ENCODE peak calls at places on chromosomes 2 and 18, in eight cellular contexts. T is prostate gland, S is fibroblast of mammary gland, P is NB4, E is vagina, R is HFF-Myc, G is psoas muscle, H is astrocyte of the spinal cord. K is an unnamed sample.

GRCh38 chr18:77065221-77065981 is 67.2 kb downstream of the MBP start:
- DNase-seq in T (no peak), S (peak), P (peak), E (peak), R (peak), G (peak), H (peak), K (peak)

GRCh38 chr2:28544405-28544914 is 48.6 kb downstream of the PLB1 start:
- DNase-seq in T (no peak), S (no peak), P (no peak), E (no peak), R (no peak), G (no peak), H (no peak), K (no peak)

GRCh38 chr2:27730980-27731691 is 40.4 kb upstream of the MRPL33 start:
- DNase-seq in T (no peak), S (no peak), P (no peak), E (no peak), R (no peak), G (no peak), H (no peak), K (no peak)

GRCh38 chr2:180747728-180748127 is 232.7 kb upstream of the UBE2E3 start:
- DNase-seq in T (no peak), S (no peak), P (no peak), E (no peak), R (no peak), G (no peak), H (peak), K (no peak)

GRCh38 chr2:135689679-135690078 is 52.0 kb upstream of the UBXN4 start:
- DNase-seq in T (no peak), S (no peak), P (no peak), E (no peak), R (no peak), G (no peak), H (no peak), K (no peak)

GRCh38 chr2:234134496-234134895 is 84.0 kb downstream of the SPP2 start:
- DNase-seq in T (no peak), S (peak), P (no peak), E (no peak), R (no peak), G (no peak), H (no peak), K (no peak)

GRCh38 chr2:172859821-172860707 is 124.4 kb downstream of the RAPGEF4 start:
- DNase-seq in T (no peak), S (no peak), P (no peak), E (no peak), R (no peak), G (no peak), H (no peak), K (no peak)

GRCh38 chr18:37266290-37266689 is 299.3 kb downstream of the CELF4 start:
- DNase-seq in T (no peak), S (no peak), P (no peak), E (no peak), R (no peak), G (no peak), H (no peak), K (no peak)

GRCh38 chr2:13919981-13920382 is 712.5 kb upstream of the LRATD1 start:
- DNase-seq in T (no peak), S (peak), P (no peak), E (no peak), R (no peak), G (no peak), H (peak), K (no peak)

GRCh38 chr2:217030081-217030480 is 170.2 kb upstream of the TNP1 start:
- DNase-seq in T (no peak), S (no peak), P (no peak), E (peak), R (no peak), G (no peak), H (no peak), K (no peak)

GRCh38 chr18:35231052-35231451 is 9.8 kb upstream of the ZNF397 start:
- DNase-seq in T (peak), S (peak), P (peak), E (no peak), R (peak), G (peak), H (peak), K (peak)

GRCh38 chr18:73948497-73948896 is 199.1 kb downstream of the FBXO15 start:
- DNase-seq in T (no peak), S (peak), P (no peak), E (no peak), R (peak), G (no peak), H (peak), K (peak)

GRCh38 chr2:197306691-197307030 is 3.9 kb downstream of the ANKRD44 start:
- DNase-seq in T (peak), S (no peak), P (peak), E (no peak), R (no peak), G (peak), H (peak), K (no peak)

GRCh38 chr18:22282311-22283235 is 113.2 kb downstream of the GATA6 start:
- DNase-seq in T (no peak), S (peak), P (peak), E (no peak), R (peak), G (no peak), H (peak), K (peak)

GRCh38 chr18:35131387-35132283 is 90.4 kb downstream of the MAPRE2 start:
- DNase-seq in T (no peak), S (peak), P (no peak), E (no peak), R (no peak), G (no peak), H (peak), K (no peak)

GRCh38 chr2:38654495-38655381 is 11.2 kb upstream of the GALM start:
- DNase-seq in T (no peak), S (no peak), P (peak), E (peak), R (no peak), G (no peak), H (no peak), K (no peak)

GRCh38 chr18:36485772-36486171 is 188.3 kb downstream of the FHOD3 start:
- DNase-seq in T (no peak), S (no peak), P (no peak), E (no peak), R (no peak), G (no peak), H (no peak), K (no peak)

GRCh38 chr2:85698184-85698879 is 4.2 kb downstream of the GNLY start:
- DNase-seq in T (no peak), S (no peak), P (peak), E (peak), R (no peak), G (no peak), H (no peak), K (no peak)

GRCh38 chr2:227464356-227464755 is 7.6 kb upstream of the AGFG1 start:
- DNase-seq in T (no peak), S (no peak), P (no peak), E (no peak), R (no peak), G (no peak), H (no peak), K (no peak)

GRCh38 chr2:234881413-234882241 is 70.2 kb upstream of the SH3BP4 start:
- DNase-seq in T (peak), S (peak), P (peak), E (no peak), R (peak), G (peak), H (peak), K (peak)

GRCh38 chr2:227411990-227412350 is 24.2 kb upstream of the SCYGR1 start:
- DNase-seq in T (no peak), S (no peak), P (no peak), E (no peak), R (no peak), G (no peak), H (peak), K (no peak)

GRCh38 chr2:12437144-12437543 is 279.6 kb upstream of the TRIB2 start:
- DNase-seq in T (no peak), S (no peak), P (no peak), E (no peak), R (no peak), G (no peak), H (no peak), K (no peak)
- TF ChIP-seq CTCF in T (no peak), S (no peak), P (no peak), E (no peak), R (no peak), G (no peak), H (no peak), K (no peak)

GRCh38 chr2:190859347-190860297 is 21.0 kb upstream of the GLS start:
- DNase-seq in T (no peak), S (no peak), P (no peak), E (no peak), R (no peak), G (no peak), H (no peak), K (no peak)
- H3K4me3 ChIP-seq in T (no peak), S (no peak), P (no peak), E (no peak), R (peak), G (no peak), H (no peak), K (no peak)

GRCh38 chr18:10518595-10519273 is 7.1 kb upstream of the NAPG start:
- DNase-seq in T (peak), S (peak), P (peak), E (no peak), R (no peak), G (peak), H (peak), K (no peak)
- TF ChIP-seq CTCF in T (no peak), S (peak), P (no peak), E (no peak), R (peak), G (peak), H (peak), K (peak)

GRCh38 chr18:44510376-44510775 is 170.3 kb upstream of the SETBP1 start:
- DNase-seq in T (no peak), S (peak), P (no peak), E (no peak), R (no peak), G (no peak), H (no peak), K (no peak)

GRCh38 chr18:44508474-44508873 is 172.2 kb upstream of the SETBP1 start:
- DNase-seq in T (no peak), S (no peak), P (no peak), E (no peak), R (no peak), G (no peak), H (no peak), K (no peak)

GRCh38 chr18:44507729-44508325 is 172.9 kb upstream of the SETBP1 start:
- DNase-seq in T (no peak), S (no peak), P (peak), E (no peak), R (no peak), G (peak), H (no peak), K (no peak)

GRCh38 chr18:44513233-44513632 is 167.5 kb upstream of the SETBP1 start:
- DNase-seq in T (no peak), S (no peak), P (no peak), E (no peak), R (no peak), G (no peak), H (no peak), K (no peak)

GRCh38 chr18:44509048-44509447 is 171.6 kb upstream of the SETBP1 start:
- DNase-seq in T (no peak), S (no peak), P (no peak), E (no peak), R (no peak), G (no peak), H (no peak), K (no peak)
- H3K4me3 ChIP-seq in T (no peak), S (no peak), P (no peak), E (no peak), R (no peak), G (no peak), H (no peak), K (no peak)

DNA sequence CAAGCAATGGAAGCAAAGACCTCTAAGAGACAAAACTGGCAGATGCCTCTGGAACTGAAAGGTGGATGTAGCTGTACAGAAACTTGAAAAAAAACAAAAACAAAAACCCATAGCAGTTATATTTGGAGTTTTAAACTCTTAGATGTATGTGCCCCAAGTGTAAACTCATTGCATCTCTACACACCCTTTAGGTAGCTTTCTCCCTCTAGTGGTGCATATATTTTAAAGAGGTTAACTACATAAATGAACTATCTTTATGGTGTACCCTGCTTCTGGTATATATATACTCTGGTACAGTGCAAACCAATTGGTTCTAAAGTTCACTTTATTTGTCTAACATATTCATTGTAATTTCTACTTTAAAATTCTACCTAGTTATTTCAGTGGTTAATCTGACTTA is 518.2 kb downstream of the NRXN1 start:
- DNase-seq in T (no peak), S (no peak), P (no peak), E (no peak), R (no peak), G (no peak), H (no peak), K (no peak)
- TF ChIP-seq CTCF in T (no peak), S (no peak), P (no peak), E (no peak), R (no peak), G (no peak), H (no peak), K (no peak)

DNA sequence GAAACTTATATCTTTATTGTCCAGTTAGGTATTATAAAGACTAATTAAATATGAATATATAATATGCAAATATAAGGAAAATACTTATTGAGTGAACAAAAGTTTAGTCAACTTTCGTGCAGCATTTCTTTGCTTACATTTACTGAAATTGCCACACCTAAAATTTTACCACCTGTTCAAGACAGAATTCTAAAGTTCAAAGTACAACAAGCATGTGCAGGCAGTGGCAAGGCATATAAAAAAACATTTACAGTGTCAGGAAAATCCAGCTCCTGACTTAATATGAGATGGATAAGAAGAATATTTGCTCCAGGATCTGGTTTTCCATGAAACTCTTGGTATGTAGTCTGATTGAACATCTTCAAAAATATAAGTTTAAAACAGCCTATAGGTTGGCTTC is 4.8 kb downstream of the ITPRID2 start:
- DNase-seq in T (no peak), S (no peak), P (no peak), E (no peak), R (no peak), G (no peak), H (no peak), K (no peak)
- H3K4me3 ChIP-seq in T (no peak), S (no peak), P (peak), E (no peak), R (no peak), G (no peak), H (peak), K (peak)

GRCh38 chr2:78427170-78427569 is 598.3 kb upstream of the REG3G start:
- DNase-seq in T (no peak), S (no peak), P (no peak), E (no peak), R (no peak), G (no peak), H (no peak), K (no peak)

GRCh38 chr2:78431241-78431640 is 594.3 kb upstream of the REG3G start:
- DNase-seq in T (no peak), S (no peak), P (no peak), E (no peak), R (no peak), G (no peak), H (no peak), K (no peak)
- TF ChIP-seq CTCF in T (no peak), S (no peak), P (no peak), E (no peak), R (no peak), G (peak), H (no peak), K (no peak)

K was measured in astrocyte of the cerebellum.